ENCODE peak calls at places on chromosomes 5 and 9, in six cellular contexts. X is psoas muscle, C is GM23338, U is fibroblast of pulmonary artery, G is vagina, L is brain microvascular endothelial cell. Q is an unnamed sample.

GRCh38 chr5:13708906-13709305 is 235.6 kb downstream of the DNAH5 start:
- DNase-seq in C (no peak), G (no peak), X (no peak), U (no peak), L (no peak), Q (no peak)

GRCh38 chr5:102681403-102681983 is 73.6 kb upstream of the PAM start:
- DNase-seq in U (peak), X (peak), L (peak), C (peak), G (no peak), Q (peak)

GRCh38 chr9:136107953-136108647 is 10.6 kb downstream of the TMEM250 start:
- DNase-seq in L (no peak), U (no peak), C (no peak), X (peak), G (no peak), Q (no peak)

GRCh38 chr5:158923799-158924551 is 175.7 kb downstream of the EBF1 start:
- DNase-seq in U (no peak), C (peak), G (no peak), L (no peak), X (no peak), Q (no peak)

GRCh38 chr5:177023247-177023703 is 779 bp downstream of the ZNF346 start:
- DNase-seq in G (no peak), X (no peak), C (peak), U (no peak), L (no peak), Q (peak)

GRCh38 chr9:78927099-78927940 is 630.4 kb downstream of the PSAT1 start:
- DNase-seq in C (no peak), X (no peak), U (no peak), G (no peak), L (no peak), Q (no peak)

GRCh38 chr5:170275376-170275994 is 22.1 kb downstream of the LCP2 start:
- DNase-seq in U (no peak), L (no peak), G (no peak), X (no peak), C (no peak), Q (no peak)

GRCh38 chr5:127702913-127703575 is at the start of gene CCDC192:
- DNase-seq in G (no peak), U (no peak), X (no peak), L (peak), C (peak), Q (no peak)

GRCh38 chr5:176491056-176491646 is 43.0 kb downstream of the FAF2 start:
- DNase-seq in U (no peak), X (no peak), L (no peak), G (no peak), C (no peak), Q (no peak)

GRCh38 chr5:91797581-91797980 is 414.5 kb upstream of the ARRDC3 start:
- DNase-seq in X (no peak), L (no peak), G (no peak), U (no peak), C (peak), Q (no peak)

GRCh38 chr5:55187370-55187769 is 14.4 kb upstream of the CDC20B start:
- DNase-seq in X (no peak), G (no peak), L (no peak), C (peak), U (peak), Q (no peak)

GRCh38 chr9:114775981-114776380 is 29.9 kb downstream of the TNFSF15 start:
- DNase-seq in G (no peak), U (no peak), X (no peak), L (no peak), C (no peak), Q (no peak)

GRCh38 chr5:41522193-41522786 is 11.9 kb upstream of the PLCXD3 start:
- DNase-seq in L (no peak), C (peak), X (no peak), G (no peak), U (no peak), Q (no peak)

GRCh38 chr5:83914199-83914598 is 193.5 kb upstream of the HAPLN1 start:
- DNase-seq in X (no peak), U (peak), C (no peak), L (no peak), G (no peak), Q (peak)

GRCh38 chr9:137461663-137462395 is 2.7 kb upstream of the NSMF start:
- DNase-seq in C (peak), G (no peak), X (peak), L (no peak), U (peak), Q (no peak)

GRCh38 chr9:121362813-121363585 is 7.1 kb downstream of the STOM start:
- DNase-seq in U (peak), C (no peak), G (no peak), L (no peak), X (no peak), Q (peak)

GRCh38 chr9:107488400-107489143 is 997 bp downstream of the KLF4 start:
- DNase-seq in L (peak), C (peak), X (peak), G (no peak), U (peak), Q (peak)

GRCh38 chr5:14453486-14453885 is 128.1 kb upstream of the OTULINL start:
- DNase-seq in U (peak), G (no peak), C (no peak), X (no peak), L (no peak), Q (no peak)

GRCh38 chr9:76219555-76220151 is 174.6 kb downstream of the RFK start:
- DNase-seq in C (peak), X (no peak), U (peak), L (peak), G (no peak), Q (peak)

GRCh38 chr5:78964889-78965288 is 20.2 kb downstream of the ARSB start:
- DNase-seq in C (peak), X (no peak), U (peak), L (peak), G (no peak), Q (peak)

GRCh38 chr5:39100851-39101396 is 26.7 kb upstream of the RICTOR start:
- DNase-seq in G (no peak), L (peak), U (peak), C (no peak), X (no peak), Q (peak)

GRCh38 chr5:64691333-64691732 is 1.0 kb downstream of the SHISAL2B start:
- DNase-seq in U (no peak), L (no peak), C (peak), X (no peak), G (no peak), Q (no peak)

GRCh38 chr9:120478208-120478607 is 101.8 kb downstream of the CDK5RAP2 start:
- DNase-seq in X (no peak), G (no peak), U (peak), C (no peak), L (no peak), Q (no peak)

GRCh38 chr5:50888754-50889153 is 222.3 kb downstream of the PARP8 start:
- DNase-seq in L (no peak), U (no peak), C (no peak), G (no peak), X (no peak), Q (no peak)

GRCh38 chr5:167248262-167248661 is 1043.2 kb upstream of the WWC1 start:
- DNase-seq in C (no peak), G (no peak), L (peak), U (no peak), X (no peak), Q (no peak)

GRCh38 chr5:159094745-159095144 is 5.0 kb downstream of the EBF1 start:
- DNase-seq in X (peak), C (peak), G (no peak), L (peak), U (peak), Q (peak)

GRCh38 chr5:16602182-16602581 is 14.6 kb downstream of the RETREG1 start:
- DNase-seq in U (no peak), C (peak), L (no peak), G (no peak), X (no peak), Q (no peak)

GRCh38 chr5:115243412-115243811 is 19.3 kb downstream of the PGGT1B start:
- DNase-seq in U (peak), L (no peak), C (no peak), G (no peak), X (no peak), Q (peak)

GRCh38 chr9:74940600-74940999 is 12.1 kb downstream of the C9orf40 start:
- DNase-seq in U (peak), C (peak), X (no peak), L (no peak), G (no peak), Q (no peak)

GRCh38 chr5:35954175-35954574 is 15.8 kb upstream of the CAPSL start:
- DNase-seq in C (peak), L (no peak), G (no peak), U (no peak), X (no peak), Q (no peak)

GRCh38 chr5:171433952-171434676 is 14.7 kb downstream of the FGF18 start:
- DNase-seq in U (no peak), C (no peak), G (no peak), X (no peak), L (no peak), Q (no peak)

GRCh38 chr5:54651482-54652076 is 134.0 kb downstream of the SNX18 start:
- DNase-seq in G (no peak), U (peak), C (no peak), X (peak), L (peak), Q (peak)

GRCh38 chr9:126317513-126317912 is 9.1 kb upstream of the MVB12B start:
- DNase-seq in C (no peak), X (peak), G (no peak), U (no peak), L (no peak), Q (no peak)

GRCh38 chr5:140246378-140247122 is 56.4 kb downstream of the PFDN1 start:
- DNase-seq in X (peak), L (peak), G (no peak), U (peak), C (no peak), Q (peak)
- TF ChIP-seq CTCF in X (no peak), L (peak), G (no peak), U (no peak), C (no peak), Q (no peak)

GRCh38 chr5:68240196-68240595 is 24.6 kb downstream of the PIK3R1 start:
- DNase-seq in C (no peak), X (no peak), U (no peak), G (no peak), L (no peak), Q (peak)

GRCh38 chr5:68242743-68243142 is 27.2 kb downstream of the PIK3R1 start:
- DNase-seq in L (peak), C (no peak), U (peak), X (no peak), G (no peak), Q (peak)

GRCh38 chr5:68237715-68238114 is 22.2 kb downstream of the PIK3R1 start:
- DNase-seq in X (no peak), L (no peak), G (no peak), U (no peak), C (no peak), Q (no peak)

GRCh38 chr5:68240771-68241170 is 25.2 kb downstream of the PIK3R1 start:
- DNase-seq in U (no peak), C (no peak), G (no peak), X (no peak), L (no peak), Q (no peak)

GRCh38 chr5:68239485-68239884 is 23.9 kb downstream of the PIK3R1 start:
- DNase-seq in L (peak), X (peak), C (peak), U (peak), G (no peak), Q (peak)
- H3K4me3 ChIP-seq in L (no peak), X (peak), C (no peak), U (no peak), G (peak), Q (no peak)

GRCh38 chr9:111412280-111412679 is 71.9 kb downstream of the ECPAS start:
- DNase-seq in G (no peak), U (peak), L (no peak), X (no peak), C (no peak), Q (no peak)
- TF ChIP-seq CTCF in G (no peak), U (no peak), L (peak), X (no peak), C (no peak), Q (no peak)

DNA sequence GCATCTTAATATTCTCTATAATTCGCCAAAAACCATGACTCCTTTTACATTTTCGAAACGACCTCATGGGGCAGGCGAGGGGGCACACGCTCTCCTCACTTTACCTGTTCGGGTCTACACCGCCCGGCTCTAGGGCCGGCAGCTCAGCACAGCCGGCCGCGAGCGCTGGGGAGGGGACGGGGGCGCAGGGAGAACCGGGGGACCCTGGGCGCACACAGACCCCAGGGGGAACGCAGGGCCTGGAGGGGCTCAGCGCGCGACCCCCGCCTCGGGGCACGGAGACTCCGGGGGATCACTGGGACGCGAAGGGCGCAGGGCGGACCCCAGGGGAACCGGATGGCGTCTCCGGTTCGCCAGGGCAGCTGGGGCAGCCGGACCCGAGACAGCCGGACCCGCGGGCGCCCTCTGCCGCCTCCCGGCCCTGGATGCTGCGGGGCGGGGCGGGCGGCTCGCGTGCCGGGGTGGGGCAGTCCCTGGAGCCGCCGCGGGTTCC is at the start of gene AHRR:
- DNase-seq in G (no peak), X (peak), U (peak), L (peak), C (peak), Q (peak)
- H3K4me3 ChIP-seq in G (peak), X (peak), U (peak), L (peak), C (peak), Q (peak)